ENCODE peak calls at places on chromosome 20, in ten cellular contexts. J, O, Y, E, D, K, Z, X, T and H are unnamed samples.

GRCh38 chr20:14792915-14793314 is 455.5 kb upstream of the FLRT3 start:
- DNase-seq in K (no peak), Z (no peak), D (no peak), E (no peak), T (no peak), J (no peak), X (no peak), Y (no peak), O (no peak), H (no peak)

GRCh38 chr20:19866070-19866469 is 108.0 kb downstream of the RIN2 start:
- DNase-seq in Y (no peak), J (no peak), Z (no peak), K (no peak), T (no peak), O (no peak), X (no peak), D (no peak), E (no peak), H (no peak)

GRCh38 chr20:19205999-19206398 is 6.4 kb upstream of the SLC24A3 start:
- DNase-seq in E (peak), K (peak), T (peak), J (peak), Z (peak), D (peak), O (peak), X (peak), Y (peak), H (peak)

GRCh38 chr20:38144608-38145093 is 20.4 kb downstream of the TGM2 start:
- DNase-seq in K (no peak), Z (no peak), Y (no peak), E (no peak), X (no peak), T (no peak), D (no peak), O (no peak), J (no peak), H (no peak)

GRCh38 chr20:38859070-38859690 is 53.7 kb downstream of the PPP1R16B start:
- DNase-seq in Z (no peak), D (no peak), T (no peak), Y (no peak), X (no peak), E (no peak), K (no peak), J (no peak), O (peak), H (no peak)

GRCh38 chr20:34534391-34535165 is 18.4 kb downstream of the DYNLRB1 start:
- DNase-seq in O (no peak), T (no peak), Y (no peak), K (no peak), D (peak), Z (no peak), X (no peak), E (no peak), J (no peak), H (no peak)

GRCh38 chr20:8143474-8143873 is 11.4 kb downstream of the PLCB1 start:
- DNase-seq in K (no peak), X (no peak), E (no peak), D (no peak), T (no peak), O (no peak), Y (no peak), Z (no peak), J (no peak), H (no peak)

GRCh38 chr20:60101894-60102281 is 143.7 kb downstream of the CDH26 start:
- DNase-seq in D (no peak), X (no peak), T (no peak), Z (no peak), K (no peak), E (no peak), J (no peak), O (no peak), Y (no peak), H (no peak)

GRCh38 chr20:13587370-13587769 is 51.4 kb downstream of the TASP1 start:
- DNase-seq in T (no peak), Z (no peak), X (no peak), E (no peak), Y (no peak), J (no peak), D (no peak), K (no peak), O (no peak), H (no peak)

GRCh38 chr20:57109151-57109953 is 157.1 kb downstream of the BMP7 start:
- DNase-seq in Y (no peak), Z (no peak), X (no peak), K (peak), T (no peak), D (no peak), E (no peak), J (no peak), O (no peak), H (no peak)

GRCh38 chr20:48384147-48384818 is 443.5 kb downstream of the PREX1 start:
- DNase-seq in Z (peak), E (no peak), K (no peak), Y (no peak), X (no peak), O (peak), D (no peak), J (no peak), T (peak), H (peak)

GRCh38 chr20:17909745-17910345 is 58.7 kb downstream of the SNX5 start:
- DNase-seq in J (no peak), X (no peak), Z (no peak), E (peak), T (no peak), Y (no peak), D (no peak), K (no peak), O (no peak), H (no peak)

DNA sequence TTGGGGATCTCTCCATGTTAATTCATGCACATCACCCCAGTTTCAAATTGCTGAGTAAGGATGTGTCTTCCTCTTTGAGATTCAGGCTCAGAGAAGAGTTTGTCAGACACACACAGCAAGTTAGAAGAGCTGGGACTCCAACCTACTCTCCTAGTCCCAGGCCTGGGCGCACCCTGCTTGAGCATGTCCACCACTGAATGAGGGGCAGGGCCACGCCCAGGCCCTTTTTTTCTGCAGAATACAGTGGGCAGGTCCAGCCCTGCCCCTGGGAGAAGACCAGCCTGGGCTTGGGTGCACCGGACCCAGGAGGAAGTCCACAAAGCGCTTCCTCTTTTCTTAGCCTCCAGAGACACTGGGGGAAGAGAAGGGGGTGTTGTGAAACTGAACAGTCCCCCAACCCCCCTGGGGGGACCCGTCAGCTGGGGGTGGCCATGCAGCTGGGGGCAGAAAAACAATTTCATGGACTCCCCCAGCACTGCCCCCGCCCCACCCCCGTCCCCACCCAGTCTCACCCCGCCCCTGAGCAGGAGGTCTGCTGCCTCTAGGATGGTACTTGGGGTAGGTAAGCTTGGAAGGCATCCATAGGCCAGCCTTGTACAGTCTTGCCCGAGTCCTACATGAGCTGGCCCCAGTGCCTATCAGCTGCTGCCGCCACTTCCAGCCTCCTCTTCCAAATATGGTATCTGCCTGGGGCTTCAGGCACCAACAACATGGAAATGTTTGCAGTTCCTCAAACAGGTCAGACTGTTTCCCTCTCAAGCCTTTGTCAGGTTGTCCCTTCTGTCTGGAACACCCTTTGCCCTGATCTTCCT is 11.7 kb upstream of the HCK start:
- DNase-seq in O (peak), Z (no peak), E (no peak), X (no peak), T (no peak), D (peak), Y (no peak), J (peak), K (peak), H (peak)
- H3K27ac ChIP-seq in O (peak), Z (no peak), E (peak), X (no peak), T (no peak), D (no peak), Y (no peak), J (no peak), K (no peak), H (peak)

DNA sequence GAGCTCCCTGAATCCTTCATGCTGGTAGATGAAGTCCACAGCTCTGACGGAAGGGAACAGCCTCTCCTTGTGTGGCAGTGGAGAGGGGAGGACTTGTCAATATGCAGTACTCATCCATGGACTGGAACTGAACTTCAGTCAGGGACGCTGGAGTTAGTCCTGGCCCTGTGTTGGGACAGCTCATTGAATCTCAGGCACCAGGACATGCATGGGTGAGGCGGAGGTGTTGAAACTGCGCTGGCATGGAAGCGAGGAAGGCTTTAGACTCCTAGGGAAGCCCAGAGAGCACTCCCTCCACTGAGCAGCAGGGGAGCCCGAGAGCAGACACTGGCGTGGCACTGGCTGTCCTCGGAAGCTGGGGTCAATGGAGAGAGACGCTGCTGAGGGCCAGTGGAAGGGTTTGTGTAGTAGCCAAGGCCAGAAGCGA is 161.3 kb upstream of the GGTLC1 start:
- DNase-seq in O (no peak), T (no peak), Z (peak), X (peak), J (peak), D (no peak), K (no peak), E (peak), Y (peak), H (no peak)
- TF ChIP-seq CTCF in O (peak), T (no peak), Z (peak), X (peak), J (peak), D (no peak), K (no peak), E (peak), Y (peak), H (peak)

DNA sequence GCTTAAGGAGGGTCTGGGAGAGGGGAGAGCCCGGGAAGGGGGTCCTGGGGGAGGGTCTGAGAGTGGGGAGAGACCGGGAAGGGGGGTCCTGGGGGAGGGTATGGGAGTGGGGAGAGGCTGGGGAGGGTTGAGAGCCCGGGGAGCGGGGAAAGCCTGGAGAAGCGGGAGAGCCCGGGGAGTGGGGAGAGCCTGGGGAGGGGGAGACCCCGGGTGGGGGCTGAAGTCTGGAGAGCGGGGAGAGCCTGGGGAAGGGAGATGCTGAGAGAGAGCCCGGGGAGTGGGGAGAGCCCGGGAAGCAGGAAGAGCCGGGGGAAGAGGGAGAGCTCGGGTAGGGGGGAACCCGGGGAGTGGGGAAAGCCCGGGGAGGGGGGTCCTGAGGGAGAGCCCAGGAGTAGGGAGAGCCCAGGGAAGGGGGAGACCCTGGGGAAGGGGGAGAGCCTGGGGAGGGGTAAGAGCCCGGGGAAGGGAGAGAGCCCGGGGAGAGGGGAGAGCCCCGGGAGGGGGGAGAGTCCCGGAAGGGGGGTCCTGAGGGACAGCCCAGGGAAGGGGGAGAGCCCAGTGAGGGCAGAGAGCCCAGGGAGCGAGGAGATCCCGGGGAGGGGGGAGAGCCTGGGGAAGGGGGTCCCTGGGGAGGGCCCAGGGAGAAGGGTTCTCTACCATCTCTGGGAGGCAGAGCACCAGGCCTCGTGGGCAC is 148.5 kb downstream of the SYNDIG1 start:
- DNase-seq in D (no peak), X (no peak), O (no peak), T (no peak), Y (no peak), K (no peak), E (no peak), Z (no peak), J (no peak), H (no peak)
- H3K27ac ChIP-seq in D (no peak), X (no peak), O (no peak), T (no peak), Y (no peak), K (no peak), E (no peak), Z (no peak), J (no peak), H (no peak)

GRCh38 chr20:2873747-2874041 is 413 bp downstream of the PTPRA start:
- DNase-seq in X (peak), Y (peak), O (peak), K (peak), D (peak), J (peak), T (no peak), E (peak), Z (peak), H (no peak)

GRCh38 chr20:2872304-2873009 is 824 bp upstream of the PTPRA start:
- DNase-seq in O (peak), T (peak), Z (peak), X (peak), K (peak), J (peak), E (peak), Y (peak), D (peak), H (peak)

GRCh38 chr20:2874456-2874855 is 1.2 kb downstream of the PTPRA start:
- DNase-seq in T (no peak), E (peak), Y (no peak), Z (peak), K (no peak), X (peak), O (peak), D (no peak), J (no peak), H (no peak)

GRCh38 chr20:2871555-2872303 is 1.6 kb upstream of the PTPRA start:
- DNase-seq in K (no peak), J (no peak), Z (peak), T (no peak), O (no peak), D (no peak), X (peak), E (no peak), Y (no peak), H (no peak)

DNA sequence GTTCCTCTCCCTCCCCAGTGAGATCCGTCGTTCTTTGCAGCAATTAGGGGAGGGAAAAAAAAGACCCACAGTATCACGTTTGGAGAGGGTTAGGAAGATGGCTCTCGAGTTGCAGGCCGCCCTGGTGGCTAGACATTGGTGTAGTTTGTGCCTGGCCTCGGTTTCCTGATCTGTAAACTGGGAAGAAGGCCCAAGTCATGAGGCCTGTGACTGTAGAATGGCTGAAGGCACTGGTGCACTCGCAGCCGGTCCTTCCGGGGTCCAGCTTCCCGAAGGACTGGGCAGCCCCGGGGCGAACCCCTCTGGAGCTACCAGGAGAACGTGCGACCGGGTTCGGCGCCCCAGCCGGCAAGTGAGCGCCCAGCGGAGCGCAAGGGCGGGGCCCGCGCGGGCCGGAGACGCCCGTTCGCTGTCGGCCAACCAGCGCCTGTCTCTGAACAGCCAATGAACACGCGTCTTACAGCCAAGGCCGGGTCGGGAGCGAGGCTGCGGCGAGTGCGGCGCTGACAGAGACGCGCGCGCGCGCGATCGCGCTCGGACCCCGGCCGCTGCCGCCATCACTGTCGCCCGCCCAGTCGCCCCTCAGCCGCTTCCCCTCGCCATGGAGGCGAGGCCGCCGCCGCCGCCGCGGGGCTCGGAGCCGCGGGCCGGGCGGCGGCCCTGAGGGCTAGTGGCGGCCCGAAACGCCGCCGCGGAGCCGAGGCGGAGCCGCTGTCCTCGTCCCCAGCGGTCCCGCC is at the start of gene PTPRA:
- DNase-seq in J (peak), Y (peak), K (peak), X (peak), O (peak), E (peak), D (peak), T (peak), Z (peak), H (peak)
- TF ChIP-seq CTCF in J (no peak), Y (no peak), K (no peak), X (no peak), O (no peak), E (no peak), D (no peak), T (no peak), Z (no peak), H (no peak)

GRCh38 chr20:62608218-62608565 is 34.1 kb upstream of the SLCO4A1 start:
- DNase-seq in E (no peak), T (no peak), K (no peak), Y (no peak), X (no peak), O (no peak), J (no peak), D (no peak), Z (no peak), H (no peak)
- H3K27ac ChIP-seq in E (no peak), T (no peak), K (no peak), Y (no peak), X (no peak), O (no peak), J (no peak), D (no peak), Z (no peak), H (peak)